ENCODE peak calls at places on chromosome 16, in nine cellular contexts. I, H, S, T, F, G, B, E and N are unnamed samples.

GRCh38 chr16:10493276-10493675 is 87.1 kb downstream of the EMP2 start:
- DNase-seq in F (no peak), T (no peak), I (no peak), B (no peak), G (no peak), S (no peak), H (no peak), E (no peak), N (no peak)

GRCh38 chr16:31083081-31083480 is 5.7 kb downstream of the PRSS53 start:
- DNase-seq in I (no peak), E (no peak), G (no peak), T (no peak), B (no peak), H (no peak), F (no peak), S (no peak), N (no peak)

GRCh38 chr16:85564277-85565051 is 48.7 kb upstream of the GSE1 start:
- DNase-seq in S (no peak), H (no peak), T (no peak), B (no peak), I (no peak), F (peak), G (peak), E (peak), N (no peak)

GRCh38 chr16:59612094-59612493 is 878.0 kb upstream of the GOT2 start:
- DNase-seq in B (no peak), G (no peak), I (no peak), T (no peak), E (no peak), S (no peak), F (no peak), H (no peak), N (no peak)

GRCh38 chr16:11157143-11157542 is 98.9 kb downstream of the SOCS1 start:
- DNase-seq in B (no peak), H (no peak), S (no peak), E (no peak), T (no peak), F (no peak), G (no peak), I (no peak), N (no peak)

GRCh38 chr16:11497329-11497805 is 89.4 kb downstream of the LITAF start:
- DNase-seq in S (no peak), H (peak), E (no peak), T (peak), B (no peak), F (no peak), I (no peak), G (peak), N (peak)

GRCh38 chr16:66205287-66206167 is 161.0 kb upstream of the CDH5 start:
- DNase-seq in F (no peak), G (no peak), T (peak), B (no peak), I (no peak), H (peak), E (no peak), S (no peak), N (no peak)

GRCh38 chr16:30395992-30396560 is 856 bp downstream of the ZNF48 start:
- DNase-seq in S (no peak), G (no peak), B (no peak), I (no peak), F (no peak), E (no peak), T (peak), H (no peak), N (no peak)

GRCh38 chr16:48479955-48480354 is 94.7 kb upstream of the SIAH1 start:
- DNase-seq in G (no peak), E (no peak), F (no peak), B (no peak), S (no peak), H (no peak), I (no peak), T (peak), N (no peak)

GRCh38 chr16:64051826-64052225 is 1070.0 kb downstream of the CDH11 start:
- DNase-seq in F (no peak), B (no peak), I (no peak), H (no peak), G (no peak), T (peak), E (no peak), S (no peak), N (peak)

GRCh38 chr16:87317766-87318121 is 552 bp upstream of the C16orf95 start:
- DNase-seq in F (peak), S (no peak), T (peak), G (peak), B (no peak), I (no peak), H (no peak), E (peak), N (no peak)

GRCh38 chr16:58499615-58500328 is at the start of gene NDRG4:
- DNase-seq in T (peak), I (peak), H (peak), E (peak), G (peak), S (no peak), F (no peak), B (no peak), N (no peak)

GRCh38 chr16:53629151-53629550 is 74.5 kb downstream of the RPGRIP1L start:
- DNase-seq in F (no peak), E (no peak), T (no peak), H (no peak), I (no peak), S (no peak), B (no peak), G (no peak), N (no peak)

GRCh38 chr16:65386707-65387106 is 264.8 kb upstream of the CDH11 start:
- DNase-seq in S (no peak), H (no peak), T (no peak), G (no peak), E (no peak), F (no peak), I (no peak), B (no peak), N (no peak)

GRCh38 chr16:17149904-17150483 is 320.8 kb downstream of the XYLT1 start:
- DNase-seq in H (no peak), S (no peak), E (peak), B (no peak), F (no peak), G (no peak), T (no peak), I (no peak), N (no peak)

GRCh38 chr16:48054881-48055601 is 100.8 kb downstream of the ABCC12 start:
- DNase-seq in T (peak), F (no peak), I (peak), S (peak), H (peak), B (peak), E (peak), G (peak), N (peak)

GRCh38 chr16:11139624-11140375 is 116.2 kb downstream of the SOCS1 start:
- DNase-seq in G (peak), B (no peak), T (no peak), E (no peak), I (no peak), S (no peak), H (no peak), F (peak), N (no peak)

GRCh38 chr16:72825912-72826621 is 221.9 kb downstream of the ZFHX3 start:
- DNase-seq in I (no peak), E (no peak), B (no peak), T (no peak), F (no peak), S (no peak), G (no peak), H (no peak), N (no peak)

GRCh38 chr16:65876200-65876498 is 490.3 kb upstream of the CDH5 start:
- DNase-seq in E (no peak), S (no peak), F (no peak), T (no peak), H (no peak), G (no peak), I (no peak), B (no peak), N (no peak)

GRCh38 chr16:57711331-57711730 is 16.7 kb downstream of the DRC7 start:
- DNase-seq in E (no peak), B (no peak), I (no peak), S (no peak), H (no peak), F (no peak), T (no peak), G (no peak), N (no peak)

GRCh38 chr16:84095466-84095865 is 21.3 kb downstream of the MBTPS1 start:
- DNase-seq in I (no peak), S (no peak), T (no peak), H (no peak), E (no peak), F (no peak), G (no peak), B (no peak), N (no peak)